ENCODE peak calls at places on chromosomes 3 and 15, in nine cellular contexts. One of them, this sample, is unnamed.

GRCh38 chr3:32457971-32458471 is 44.6 kb downstream of the CMTM6 start:
- DNase-seq in B cell: peak; percentile 75
- DNase-seq in HCEC 1CT: no peak
- DNase-seq in upper lobe of right lung: no peak
- DNase-seq in MCF 10A: no peak
- DNase-seq in dorsolateral prefrontal cortex: no peak
- DNase-seq in stimulated activated CD4-positive, alpha-beta T cell treated with anti-CD3 and anti-CD28 coated beads, Interleukin-1b, Interleukin-23, amount 100 ng/mL, for 4 hours: peak; percentile 15
- DNase-seq in choroid plexus epithelial cell: no peak
- DNase-seq in A673: no peak
- DNase-seq in this sample: no peak

GRCh38 chr3:77038468-77038927 is 1.4 kb upstream of the ROBO2 start:
- DNase-seq in B cell: no peak
- DNase-seq in HCEC 1CT: peak; percentile 77
- DNase-seq in upper lobe of right lung: peak; percentile 69
- DNase-seq in MCF 10A: peak; percentile 79
- DNase-seq in dorsolateral prefrontal cortex: peak; percentile 75
- DNase-seq in stimulated activated CD4-positive, alpha-beta T cell treated with anti-CD3 and anti-CD28 coated beads, Interleukin-1b, Interleukin-23, amount 100 ng/mL, for 4 hours: no peak
- DNase-seq in choroid plexus epithelial cell: peak; percentile 94
- DNase-seq in A673: peak; percentile 93
- DNase-seq in this sample: peak; percentile 79

GRCh38 chr15:22895465-22896190 is 57.2 kb downstream of the NIPA2 start:
- DNase-seq in B cell: no peak
- DNase-seq in HCEC 1CT: peak; percentile 31
- DNase-seq in upper lobe of right lung: no peak
- DNase-seq in MCF 10A: peak; percentile 95
- DNase-seq in dorsolateral prefrontal cortex: no peak
- DNase-seq in stimulated activated CD4-positive, alpha-beta T cell treated with anti-CD3 and anti-CD28 coated beads, Interleukin-1b, Interleukin-23, amount 100 ng/mL, for 4 hours: no peak
- DNase-seq in choroid plexus epithelial cell: peak; percentile 78
- DNase-seq in A673: no peak
- DNase-seq in this sample: peak; percentile 86

GRCh38 chr3:149934524-149934923 is 36.2 kb downstream of the PFN2 start:
- DNase-seq in B cell: no peak
- DNase-seq in HCEC 1CT: peak; percentile 58
- DNase-seq in upper lobe of right lung: no peak
- DNase-seq in MCF 10A: peak; percentile 56
- DNase-seq in dorsolateral prefrontal cortex: no peak
- DNase-seq in stimulated activated CD4-positive, alpha-beta T cell treated with anti-CD3 and anti-CD28 coated beads, Interleukin-1b, Interleukin-23, amount 100 ng/mL, for 4 hours: no peak
- DNase-seq in choroid plexus epithelial cell: peak; percentile 89
- DNase-seq in A673: no peak
- DNase-seq in this sample: no peak

GRCh38 chr3:178960191-178960590 is 111.4 kb downstream of the ZMAT3 start:
- DNase-seq in B cell: no peak
- DNase-seq in HCEC 1CT: peak; percentile 41
- DNase-seq in upper lobe of right lung: no peak
- DNase-seq in MCF 10A: no peak
- DNase-seq in dorsolateral prefrontal cortex: no peak
- DNase-seq in stimulated activated CD4-positive, alpha-beta T cell treated with anti-CD3 and anti-CD28 coated beads, Interleukin-1b, Interleukin-23, amount 100 ng/mL, for 4 hours: no peak
- DNase-seq in choroid plexus epithelial cell: peak; percentile 44
- DNase-seq in A673: no peak
- DNase-seq in this sample: no peak

GRCh38 chr3:105353485-105354161 is 13.1 kb upstream of the ALCAM start:
- DNase-seq in B cell: no peak
- DNase-seq in HCEC 1CT: peak; percentile 68
- DNase-seq in upper lobe of right lung: peak; percentile 76
- DNase-seq in MCF 10A: no peak
- DNase-seq in dorsolateral prefrontal cortex: peak; percentile 35
- DNase-seq in stimulated activated CD4-positive, alpha-beta T cell treated with anti-CD3 and anti-CD28 coated beads, Interleukin-1b, Interleukin-23, amount 100 ng/mL, for 4 hours: no peak
- DNase-seq in choroid plexus epithelial cell: peak; percentile 78
- DNase-seq in A673: no peak
- DNase-seq in this sample: no peak

GRCh38 chr3:30044515-30044914 is 561.9 kb upstream of the TGFBR2 start:
- DNase-seq in B cell: no peak
- DNase-seq in HCEC 1CT: no peak
- DNase-seq in upper lobe of right lung: no peak
- DNase-seq in MCF 10A: no peak
- DNase-seq in dorsolateral prefrontal cortex: no peak
- DNase-seq in stimulated activated CD4-positive, alpha-beta T cell treated with anti-CD3 and anti-CD28 coated beads, Interleukin-1b, Interleukin-23, amount 100 ng/mL, for 4 hours: no peak
- DNase-seq in choroid plexus epithelial cell: no peak
- DNase-seq in A673: peak; percentile 52
- DNase-seq in this sample: no peak

GRCh38 chr3:123112232-123112631 is 45.4 kb downstream of the PDIA5 start:
- DNase-seq in B cell: no peak
- DNase-seq in HCEC 1CT: no peak
- DNase-seq in upper lobe of right lung: no peak
- DNase-seq in MCF 10A: no peak
- DNase-seq in dorsolateral prefrontal cortex: no peak
- DNase-seq in stimulated activated CD4-positive, alpha-beta T cell treated with anti-CD3 and anti-CD28 coated beads, Interleukin-1b, Interleukin-23, amount 100 ng/mL, for 4 hours: no peak
- DNase-seq in choroid plexus epithelial cell: no peak
- DNase-seq in A673: no peak
- DNase-seq in this sample: no peak